ENCODE peak calls at places on chromosomes 3 and 15, in five cellular contexts. M is PC-9; N is CD4-positive, alpha-beta memory T cell; W is DND-41; G is cardiac muscle cell. Q is an unnamed sample.

GRCh38 chr15:72179950-72180581 is 17.5 kb downstream of the GRAMD2A start:
- DNase-seq in W (no peak), G (peak; percentile 17), N (no peak), M (no peak), Q (peak; percentile 69)

GRCh38 chr3:158570999-158571702 is at the start of gene MLF1:
- DNase-seq in N (peak; percentile 82), M (peak; percentile 98), G (peak; percentile 98), W (no peak), Q (peak; percentile 97)

GRCh38 chr3:152379415-152380042 is 110.8 kb downstream of the MBNL1 start:
- DNase-seq in N (no peak), G (no peak), M (no peak), W (no peak), Q (no peak)

GRCh38 chr3:71127463-71128243 is 455.9 kb downstream of the FOXP1 start:
- DNase-seq in G (peak; percentile 73), M (no peak), N (peak; percentile 52), W (no peak), Q (no peak)

GRCh38 chr3:12460132-12460531 is 24.1 kb upstream of the TSEN2 start:
- DNase-seq in W (no peak), M (no peak), N (no peak), G (no peak), Q (no peak)

GRCh38 chr3:60055765-60056164 is 1005.9 kb upstream of the CFAP20DC start:
- DNase-seq in N (no peak), M (no peak), W (no peak), G (no peak), Q (no peak)

GRCh38 chr3:14166877-14167605 is 11.4 kb downstream of the XPC start:
- DNase-seq in M (no peak), N (no peak), W (no peak), G (no peak), Q (no peak)

GRCh38 chr3:157129782-157130137 is 30.2 kb downstream of the CCNL1 start:
- DNase-seq in M (peak; percentile 47), N (no peak), W (no peak), G (peak; percentile 50), Q (peak; percentile 29)

GRCh38 chr15:33932734-33933133 is 35.6 kb upstream of the CHRM5 start:
- DNase-seq in M (no peak), N (no peak), G (peak; percentile 9), W (no peak), Q (no peak)

GRCh38 chr3:23111799-23112198 is 91.3 kb upstream of the UBE2E2 start:
- DNase-seq in G (no peak), W (no peak), M (no peak), N (no peak), Q (no peak)

GRCh38 chr3:23115171-23115877 is 87.8 kb upstream of the UBE2E2 start:
- DNase-seq in W (no peak), N (no peak), G (no peak), M (no peak), Q (no peak)

GRCh38 chr3:23114479-23114878 is 88.6 kb upstream of the UBE2E2 start:
- DNase-seq in G (peak; percentile 11), N (no peak), W (no peak), M (no peak), Q (no peak)

GRCh38 chr3:23112491-23112890 is 90.6 kb upstream of the UBE2E2 start:
- DNase-seq in W (no peak), N (no peak), G (no peak), M (no peak), Q (no peak)

DNA sequence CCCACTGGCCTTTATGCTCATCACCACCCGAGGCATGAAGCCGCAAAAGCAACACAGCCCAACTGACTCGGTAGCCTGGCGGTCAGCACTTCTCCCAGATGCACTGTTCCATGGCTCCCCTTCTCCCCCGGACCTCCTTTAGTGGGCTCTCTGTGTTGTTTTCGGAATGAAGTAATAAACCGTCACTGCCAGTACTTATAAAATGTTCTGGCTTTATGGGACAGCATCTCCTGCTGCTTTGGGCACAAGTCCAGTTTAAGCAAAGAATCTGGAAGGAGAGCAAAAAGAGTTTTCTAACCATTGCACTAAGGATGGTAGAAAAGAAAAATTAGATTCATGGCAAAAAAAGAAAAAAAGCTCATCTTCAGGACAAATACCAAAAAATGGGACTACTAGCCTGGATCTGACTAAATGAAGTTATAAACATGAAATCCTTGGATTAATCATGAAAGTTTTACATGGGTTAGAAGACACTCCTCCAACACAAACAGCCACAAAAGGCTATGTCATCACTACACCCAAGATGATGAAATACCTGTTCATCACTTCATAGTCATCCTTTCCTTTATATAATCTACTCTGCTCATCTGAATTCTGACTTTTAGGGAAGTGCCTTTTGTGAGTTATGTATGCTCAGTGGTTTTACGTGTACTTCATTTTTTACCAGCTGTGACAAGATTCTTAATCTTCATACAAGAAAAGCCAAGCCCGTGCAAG is 89.5 kb upstream of the UBE2E2 start:
- DNase-seq in G (peak; percentile 60), W (no peak), M (no peak), N (no peak), Q (no peak)
- H3K27ac ChIP-seq in G (no peak overlapping the region), W (no peak overlapping the region), M (no peak overlapping the region), N (no peak overlapping the region), Q (no peak overlapping the region)

GRCh38 chr3:86937306-86937791 is 53.6 kb downstream of the VGLL3 start:
- DNase-seq in W (no peak), M (no peak), G (peak; percentile 84), N (no peak), Q (no peak)
- H3K27ac ChIP-seq in W (no peak overlapping the region), M (no peak overlapping the region), G (no peak overlapping the region), N (no peak overlapping the region), Q (no peak overlapping the region)

DNA sequence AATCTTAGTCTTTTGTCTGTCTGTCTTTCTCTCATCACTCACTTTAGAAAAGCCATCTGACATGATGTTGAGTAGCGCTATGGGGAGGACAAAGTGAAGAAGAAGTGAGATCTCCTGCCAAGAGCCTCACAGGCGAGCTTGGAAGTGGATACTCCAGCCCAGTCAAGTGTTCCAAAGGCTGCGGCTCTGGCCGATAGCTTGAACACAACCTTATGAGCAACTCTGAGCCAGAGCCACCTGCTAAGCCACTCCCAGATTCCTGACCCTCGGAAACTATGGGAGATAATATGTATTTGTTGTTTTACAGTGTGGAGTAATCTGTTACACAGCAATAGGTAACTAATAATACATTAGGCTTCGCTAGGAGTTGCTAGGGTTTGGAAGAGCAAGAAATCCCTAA is 76.2 kb downstream of the MB21D2 start:
- DNase-seq in M (no peak), G (no peak), W (no peak), N (no peak), Q (no peak)
- H3K27ac ChIP-seq in M (no peak overlapping the region), G (no peak overlapping the region), W (no peak overlapping the region), N (no peak overlapping the region), Q (no peak overlapping the region)

GRCh38 chr3:50258979-50259378 is 10.0 kb upstream of the SEMA3B start:
- DNase-seq in G (no peak), N (no peak), M (no peak), W (no peak), Q (no peak)
- H3K27ac ChIP-seq in G (no peak overlapping the region), N (no peak overlapping the region), M (no peak overlapping the region), W (no peak overlapping the region), Q (peak overlapping the region; percentile 100)

GRCh38 chr3:23099021-23099420 is 104.1 kb upstream of the UBE2E2 start:
- DNase-seq in N (no peak), G (no peak), M (no peak), W (no peak), Q (no peak)

GRCh38 chr3:23094412-23094811 is 108.7 kb upstream of the UBE2E2 start:
- DNase-seq in W (no peak), M (no peak), N (no peak), G (no peak), Q (no peak)

GRCh38 chr3:23096041-23096440 is 107.1 kb upstream of the UBE2E2 start:
- DNase-seq in W (no peak), G (no peak), M (no peak), N (no peak), Q (no peak)

GRCh38 chr3:23099677-23100076 is 103.5 kb upstream of the UBE2E2 start:
- DNase-seq in M (no peak), N (no peak), W (no peak), G (no peak), Q (no peak)

DNA sequence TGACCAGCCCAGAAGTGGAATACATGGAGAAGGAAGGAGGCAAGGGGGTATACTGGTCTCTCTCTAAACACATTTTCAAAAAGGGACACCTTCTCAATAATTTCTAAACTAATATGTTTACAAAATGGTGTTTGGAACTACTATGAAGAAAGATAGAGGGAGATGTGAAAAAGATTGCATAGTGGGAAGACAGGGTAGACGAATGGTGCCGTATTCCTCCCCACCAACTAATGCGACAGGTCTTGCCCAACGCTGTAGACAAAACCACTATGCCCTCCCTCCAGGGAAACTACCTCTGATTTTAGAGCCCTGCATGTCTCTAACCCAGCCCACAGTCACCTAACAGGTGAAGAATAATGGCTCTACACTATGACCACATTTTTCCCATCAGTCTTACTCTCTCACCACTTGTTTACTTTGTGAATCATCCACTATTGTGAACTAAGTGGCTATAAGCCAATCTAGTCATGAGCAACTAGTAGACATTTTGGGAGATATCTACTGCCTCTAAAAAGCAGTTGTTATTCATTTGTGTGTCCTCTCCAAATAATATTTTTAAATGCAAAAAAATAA is 108.2 kb upstream of the UBE2E2 start:
- DNase-seq in M (peak; percentile 56), N (no peak), W (no peak), G (peak; percentile 60), Q (no peak)
- H3K27ac ChIP-seq in M (no peak overlapping the region), N (no peak overlapping the region), W (no peak overlapping the region), G (no peak overlapping the region), Q (no peak overlapping the region)

DNA sequence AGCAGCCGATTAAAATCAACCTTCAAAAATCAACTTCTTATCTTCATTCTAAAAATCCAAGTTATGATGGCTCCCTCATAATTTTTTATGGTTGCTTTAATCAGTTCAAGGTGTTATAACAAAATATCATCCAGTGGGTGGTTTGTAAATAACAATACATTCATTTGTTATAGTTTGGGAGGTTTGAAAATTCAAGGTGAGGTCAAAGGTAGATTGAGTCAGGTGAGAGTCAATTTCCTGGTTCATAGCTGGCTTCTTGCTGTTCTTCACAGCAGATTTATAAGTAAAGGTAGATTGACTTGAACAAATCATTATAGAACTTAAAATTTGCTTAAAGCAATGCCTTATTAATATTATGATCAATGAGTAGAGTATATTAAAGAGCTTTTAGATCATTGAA is 192.8 kb downstream of the CADM2 start:
- DNase-seq in M (no peak), N (no peak), W (no peak), G (no peak), Q (no peak)
- H3K27ac ChIP-seq in M (no peak overlapping the region), N (no peak overlapping the region), W (no peak overlapping the region), G (no peak overlapping the region), Q (no peak overlapping the region)

DNA sequence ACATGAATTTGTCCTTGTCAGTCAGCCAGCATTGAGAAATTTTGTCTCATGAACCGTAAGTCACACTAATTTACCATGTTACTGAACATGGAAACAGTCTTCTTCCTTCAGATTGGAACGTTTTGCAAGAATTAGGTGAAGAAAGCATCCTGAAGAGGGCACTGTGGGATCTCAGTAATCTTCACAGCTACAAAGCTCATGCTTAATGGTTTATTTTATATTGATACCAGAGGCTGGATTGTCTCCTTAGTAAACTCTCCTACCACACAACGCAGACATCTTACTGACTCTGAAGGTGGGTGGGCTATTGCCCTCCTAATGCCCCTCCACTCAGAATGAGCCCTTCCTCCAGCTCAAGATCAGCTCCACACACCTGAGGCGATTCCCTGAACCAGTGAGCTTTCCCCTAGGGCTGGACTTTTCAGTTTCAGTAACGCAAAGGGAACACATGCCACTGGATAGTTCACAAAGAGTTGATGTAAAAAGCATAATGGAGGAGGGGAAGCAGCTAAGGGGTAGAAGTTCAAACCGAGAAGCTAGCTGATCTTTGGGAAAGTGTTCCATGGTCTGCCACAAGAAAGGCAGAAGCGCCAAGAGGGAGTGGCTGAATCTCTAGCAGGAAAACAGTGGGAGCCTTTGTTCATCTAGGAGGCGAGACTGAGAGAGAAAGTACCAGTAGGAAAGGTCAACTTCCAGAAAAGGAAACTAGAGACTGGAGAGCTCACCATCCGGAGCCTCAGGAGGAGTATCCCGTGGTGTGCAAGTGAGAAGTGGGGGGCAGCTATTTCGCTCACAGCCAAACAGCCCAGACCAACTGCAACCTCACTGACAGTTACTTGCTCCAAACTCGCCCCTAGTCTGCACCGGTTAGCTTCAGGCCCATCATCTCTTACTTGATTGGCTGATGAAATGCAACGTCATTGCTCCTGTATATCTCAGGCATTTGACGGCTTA is at the start of gene SLC9C1:
- DNase-seq in M (peak; percentile 36), G (peak; percentile 92), W (peak; percentile 15), N (peak; percentile 39), Q (no peak)
- H3K27ac ChIP-seq in M (no peak within 1 kb of the TSS), G (peak within 1 kb of the TSS; percentile 82), W (no peak within 1 kb of the TSS), N (no peak within 1 kb of the TSS), Q (peak within 1 kb of the TSS; percentile 83)

Q was measured in caudate nucleus.